ENCODE peak calls at places on chromosomes 5 and 9, in seven cellular contexts. Y is CD4-positive, alpha-beta memory T cell; X is heart left ventricle; K is brain microvascular endothelial cell; D is pulmonary artery endothelial cell; G is NCI-H748 treated with DMSO at 0.1 percent for 48 hours; U is iPS DF 6.9. I is an unnamed sample.

GRCh38 chr5:123500476-123500875 is 11.5 kb upstream of the CSNK1G3 start:
- DNase-seq in D (no peak), U (no peak), G (no peak), X (no peak), Y (no peak), K (no peak), I (no peak)

GRCh38 chr9:87497604-87498045 is at the start of gene DAPK1:
- DNase-seq in D (no peak), K (no peak), Y (no peak), G (peak), X (peak), U (peak), I (peak)

GRCh38 chr5:169691473-169691872 is 54.4 kb downstream of the DOCK2 start:
- DNase-seq in Y (no peak), G (no peak), X (no peak), U (no peak), D (no peak), K (no peak), I (peak)

GRCh38 chr9:131546336-131547084 is 1.2 kb downstream of the PRRT1B start:
- DNase-seq in G (peak), D (no peak), K (no peak), Y (no peak), U (no peak), X (no peak), I (no peak)

GRCh38 chr5:112253478-112254250 is 165.4 kb downstream of the EPB41L4A start:
- DNase-seq in Y (no peak), G (no peak), U (no peak), K (no peak), X (peak), D (peak), I (peak)

GRCh38 chr5:36558652-36559051 is 47.8 kb upstream of the SLC1A3 start:
- DNase-seq in K (no peak), X (no peak), Y (no peak), U (no peak), G (no peak), D (no peak), I (no peak)

GRCh38 chr5:93371893-93372292 is 209.1 kb downstream of the NR2F1-AS1 start:
- DNase-seq in D (no peak), U (no peak), K (no peak), Y (no peak), G (no peak), X (no peak), I (no peak)

GRCh38 chr5:139787257-139787567 is 8.4 kb upstream of the PSD2 start:
- DNase-seq in X (no peak), Y (no peak), K (no peak), D (no peak), G (no peak), U (no peak), I (no peak)

GRCh38 chr5:162817381-162817780 is 620.0 kb upstream of the CCNG1 start:
- DNase-seq in X (no peak), G (no peak), Y (no peak), U (no peak), D (no peak), K (no peak), I (no peak)